ENCODE peak calls at places on chromosomes 11 and 22, in ten cellular contexts. H, R, F, B, C, E, Y, G, Z and L are unnamed samples.

GRCh38 chr11:2538951-2539735 is 94.3 kb downstream of the KCNQ1 start:
- DNase-seq in H (no peak), R (no peak), F (no peak), B (peak; percentile 19), C (no peak), E (no peak), Y (no peak), G (no peak), Z (no peak), L (no peak)

GRCh38 chr11:612201-612960 is 3.4 kb downstream of the IRF7 start:
- DNase-seq in H (peak; percentile 22), R (no peak), F (no peak), B (peak; percentile 82), C (no peak), E (peak; percentile 16), Y (no peak), G (peak; percentile 54), Z (peak; percentile 85), L (no peak)

GRCh38 chr11:70072471-70073187 is 5.5 kb upstream of the ANO1 start:
- DNase-seq in H (no peak), R (no peak), F (no peak), B (no peak), C (no peak), E (no peak), Y (no peak), G (no peak), Z (no peak), L (no peak)

GRCh38 chr22:33328789-33329296 is 270.7 kb upstream of the SYN3 start:
- DNase-seq in H (peak; percentile 59), R (no peak), F (no peak), B (no peak), C (no peak), E (no peak), Y (no peak), G (no peak), Z (peak; percentile 24), L (no peak)

GRCh38 chr11:9739108-9739507 is 75.2 kb downstream of the SWAP70 start:
- DNase-seq in H (no peak), R (no peak), F (no peak), B (no peak), C (no peak), E (no peak), Y (no peak), G (no peak), Z (no peak), L (no peak)

GRCh38 chr11:12209096-12209495 is 98.7 kb downstream of the MICAL2 start:
- DNase-seq in H (no peak), R (no peak), F (no peak), B (no peak), C (no peak), E (no peak), Y (no peak), G (no peak), Z (no peak), L (no peak)

GRCh38 chr22:46086577-46087335 is 63.6 kb upstream of the PPARA start:
- DNase-seq in H (peak; percentile 59), R (no peak), F (no peak), B (peak; percentile 39), C (peak; percentile 44), E (no peak), Y (no peak), G (no peak), Z (no peak), L (no peak)

GRCh38 chr11:36363361-36364272 is 67.5 kb downstream of the PRR5L start:
- DNase-seq in H (peak; percentile 84), R (no peak), F (no peak), B (no peak), C (no peak), E (no peak), Y (peak; percentile 42), G (no peak), Z (no peak), L (no peak)

GRCh38 chr22:42434283-42434682 is 2.1 kb upstream of the NFAM1 start:
- DNase-seq in H (no peak), R (no peak), F (no peak), B (no peak), C (peak; percentile 53), E (no peak), Y (no peak), G (no peak), Z (no peak), L (no peak)

GRCh38 chr11:123653997-123654565 is 343 bp downstream of the SCN3B start:
- DNase-seq in H (peak; percentile 48), R (peak; percentile 45), F (no peak), B (peak; percentile 58), C (peak; percentile 51), E (no peak), Y (peak; percentile 62), G (peak; percentile 25), Z (peak; percentile 39), L (no peak)

GRCh38 chr11:78424334-78425270 is 7.0 kb upstream of the GAB2 start:
- DNase-seq in H (no peak), R (no peak), F (no peak), B (no peak), C (no peak), E (no peak), Y (no peak), G (no peak), Z (no peak), L (no peak)

GRCh38 chr11:2869561-2870427 is 15.8 kb downstream of the CDKN1C start:
- DNase-seq in H (no peak), R (no peak), F (no peak), B (no peak), C (no peak), E (no peak), Y (no peak), G (no peak), Z (no peak), L (no peak)

GRCh38 chr11:118859995-118860394 is 23.7 kb upstream of the CXCR5 start:
- DNase-seq in H (no peak), R (no peak), F (no peak), B (no peak), C (no peak), E (no peak), Y (no peak), G (no peak), Z (no peak), L (no peak)

GRCh38 chr11:117901601-117902000 is 25.1 kb upstream of the FXYD6 start:
- DNase-seq in H (no peak), R (no peak), F (no peak), B (no peak), C (no peak), E (no peak), Y (no peak), G (no peak), Z (no peak), L (no peak)

GRCh38 chr22:46592390-46592872 is 27.8 kb upstream of the GRAMD4 start:
- DNase-seq in H (peak; percentile 75), R (peak; percentile 75), F (peak; percentile 48), B (peak; percentile 63), C (peak; percentile 70), E (no peak), Y (no peak), G (no peak), Z (no peak), L (peak; percentile 46)

GRCh38 chr11:64447717-64448598 is 89.0 kb downstream of the RPS6KA4 start:
- DNase-seq in H (peak; percentile 69), R (no peak), F (no peak), B (peak; percentile 38), C (peak; percentile 32), E (no peak), Y (no peak), G (peak; percentile 45), Z (peak; percentile 38), L (no peak)

GRCh38 chr11:132242662-132243061 is 872.2 kb downstream of the NTM start:
- DNase-seq in H (no peak), R (no peak), F (no peak), B (no peak), C (no peak), E (no peak), Y (no peak), G (no peak), Z (no peak), L (no peak)

GRCh38 chr22:11066458-11067285 is 4461.3 kb upstream of the OR11H1 start:
- DNase-seq in H (no peak), R (no peak), F (no peak), B (no peak), C (no peak), E (no peak), Y (no peak), G (peak; percentile 14), Z (no peak), L (no peak)

GRCh38 chr22:41482319-41482935 is 13.5 kb downstream of the ACO2 start:
- DNase-seq in H (peak; percentile 34), R (no peak), F (no peak), B (no peak), C (no peak), E (no peak), Y (no peak), G (no peak), Z (no peak), L (no peak)

GRCh38 chr22:43002198-43002577 is 12.8 kb downstream of the PACSIN2 start:
- DNase-seq in H (peak; percentile 81), R (no peak), F (no peak), B (peak; percentile 14), C (no peak), E (no peak), Y (no peak), G (no peak), Z (no peak), L (no peak)

GRCh38 chr11:128903248-128904041 is 12.3 kb downstream of the KCNJ5 start:
- DNase-seq in H (peak; percentile 66), R (no peak), F (no peak), B (peak; percentile 33), C (no peak), E (no peak), Y (peak; percentile 42), G (no peak), Z (no peak), L (no peak)